ENCODE peak calls at places on chromosomes 3 and 15, in four cellular contexts. H is IMR-90, N is GM12878, B is K562. J is an unnamed sample.

GRCh38 chr3:101926594-101927105 is 77.3 kb downstream of the NFKBIZ start:
- DNase-seq in H (no peak), N (no peak), B (no peak), J (peak)

GRCh38 chr3:111080357-111080937 is 8.8 kb downstream of the NECTIN3 start:
- DNase-seq in H (peak), N (no peak), B (no peak), J (peak)

GRCh38 chr3:108629974-108630373 is 40.5 kb downstream of the DZIP3 start:
- DNase-seq in H (no peak), N (no peak), B (no peak), J (no peak)

GRCh38 chr15:63194291-63194681 is 4.9 kb downstream of the RAB8B start:
- DNase-seq in H (no peak), N (no peak), B (no peak), J (no peak)

GRCh38 chr15:73927476-73928240 is 1.4 kb downstream of the LOXL1 start:
- DNase-seq in H (peak), N (no peak), B (peak), J (peak)

GRCh38 chr15:72173864-72174550 is 23.6 kb downstream of the GRAMD2A start:
- DNase-seq in H (no peak), N (no peak), B (no peak), J (no peak)

GRCh38 chr15:69762373-69763148 is 309.9 kb downstream of the RPLP1 start:
- DNase-seq in H (no peak), N (no peak), B (no peak), J (no peak)

GRCh38 chr3:125512135-125512920 is 7.7 kb downstream of the SNX4 start:
- DNase-seq in H (peak), N (peak), B (no peak), J (peak)

GRCh38 chr3:55156851-55157650 is 229.2 kb upstream of the LRTM1 start:
- DNase-seq in H (no peak), N (no peak), B (no peak), J (no peak)

GRCh38 chr3:43581343-43581742 is 40.5 kb downstream of the ANO10 start:
- DNase-seq in H (peak), N (no peak), B (no peak), J (no peak)

GRCh38 chr3:10622456-10622855 is 117.1 kb upstream of the ATP2B2 start:
- DNase-seq in H (no peak), N (no peak), B (no peak), J (no peak)

GRCh38 chr3:76728411-76728810 is 311.5 kb upstream of the ROBO2 start:
- DNase-seq in H (no peak), N (no peak), B (no peak), J (no peak)

GRCh38 chr3:76723366-76723765 is 316.5 kb upstream of the ROBO2 start:
- DNase-seq in H (no peak), N (no peak), B (no peak), J (no peak)

GRCh38 chr3:76724075-76724474 is 315.8 kb upstream of the ROBO2 start:
- DNase-seq in H (no peak), N (no peak), B (no peak), J (no peak)

GRCh38 chr3:76726034-76726433 is 313.9 kb upstream of the ROBO2 start:
- DNase-seq in H (no peak), N (no peak), B (no peak), J (no peak)

DNA sequence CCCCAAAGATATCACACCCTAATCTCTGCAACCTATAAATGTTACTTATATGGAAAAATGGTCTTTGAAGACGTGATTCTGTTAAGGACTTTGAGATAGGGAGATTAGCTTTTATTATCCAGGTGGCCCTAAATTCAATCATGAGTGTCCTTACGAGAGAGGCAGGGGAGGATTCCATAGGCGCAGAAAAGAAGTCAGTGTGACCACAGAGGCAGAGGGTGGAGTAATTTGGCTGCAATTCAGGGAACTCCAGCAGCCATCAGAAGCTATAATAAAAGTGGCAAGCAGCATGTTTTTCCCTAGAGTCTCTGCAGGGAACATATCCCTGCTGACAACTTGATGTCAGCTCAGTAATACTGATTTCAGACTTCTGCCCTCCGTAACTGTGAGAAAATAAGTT is 315.2 kb upstream of the ROBO2 start:
- DNase-seq in H (no peak), N (no peak), B (no peak), J (no peak)
- TF ChIP-seq FOS in H (no peak), N (no peak), B (no peak), J (no peak)

GRCh38 chr15:45804028-45804427 is 169.2 kb downstream of the SQOR start:
- DNase-seq in H (no peak), N (no peak), B (no peak), J (no peak)
- TF ChIP-seq FOS in H (no peak), N (no peak), B (no peak), J (no peak)

GRCh38 chr3:98500019-98500418 is 2.5 kb downstream of the OR5K2 start:
- DNase-seq in H (no peak), N (no peak), B (no peak), J (no peak)
- TF ChIP-seq FOS in H (no peak), N (no peak), B (no peak), J (no peak)

GRCh38 chr3:186239321-186239720 is 122.7 kb downstream of the DGKG start:
- DNase-seq in H (no peak), N (no peak), B (no peak), J (no peak)

GRCh38 chr3:186241910-186242821 is 119.9 kb downstream of the DGKG start:
- DNase-seq in H (peak), N (no peak), B (peak), J (peak)

GRCh38 chr3:186237915-186238314 is 124.1 kb downstream of the DGKG start:
- DNase-seq in H (no peak), N (no peak), B (no peak), J (no peak)

GRCh38 chr3:186235554-186235953 is 126.5 kb downstream of the DGKG start:
- DNase-seq in H (no peak), N (no peak), B (no peak), J (no peak)

GRCh38 chr3:186236357-186237020 is 125.5 kb downstream of the DGKG start:
- DNase-seq in H (no peak), N (no peak), B (no peak), J (no peak)
- TF ChIP-seq FOS in H (no peak), N (no peak), B (no peak), J (no peak)

GRCh38 chr3:32963871-32964270 is 12.4 kb downstream of the CCR4 start:
- DNase-seq in H (no peak), N (no peak), B (no peak), J (no peak)
- TF ChIP-seq FOS in H (no peak), N (no peak), B (no peak), J (no peak)

GRCh38 chr3:139978966-139979365 is 44.0 kb downstream of the CLSTN2 start:
- DNase-seq in H (no peak), N (no peak), B (no peak), J (no peak)

GRCh38 chr3:139979991-139980390 is 45.0 kb downstream of the CLSTN2 start:
- DNase-seq in H (no peak), N (no peak), B (no peak), J (no peak)

GRCh38 chr3:139982404-139982803 is 47.4 kb downstream of the CLSTN2 start:
- DNase-seq in H (no peak), N (no peak), B (no peak), J (no peak)
- TF ChIP-seq FOS in H (no peak), N (no peak), B (no peak), J (no peak)

DNA sequence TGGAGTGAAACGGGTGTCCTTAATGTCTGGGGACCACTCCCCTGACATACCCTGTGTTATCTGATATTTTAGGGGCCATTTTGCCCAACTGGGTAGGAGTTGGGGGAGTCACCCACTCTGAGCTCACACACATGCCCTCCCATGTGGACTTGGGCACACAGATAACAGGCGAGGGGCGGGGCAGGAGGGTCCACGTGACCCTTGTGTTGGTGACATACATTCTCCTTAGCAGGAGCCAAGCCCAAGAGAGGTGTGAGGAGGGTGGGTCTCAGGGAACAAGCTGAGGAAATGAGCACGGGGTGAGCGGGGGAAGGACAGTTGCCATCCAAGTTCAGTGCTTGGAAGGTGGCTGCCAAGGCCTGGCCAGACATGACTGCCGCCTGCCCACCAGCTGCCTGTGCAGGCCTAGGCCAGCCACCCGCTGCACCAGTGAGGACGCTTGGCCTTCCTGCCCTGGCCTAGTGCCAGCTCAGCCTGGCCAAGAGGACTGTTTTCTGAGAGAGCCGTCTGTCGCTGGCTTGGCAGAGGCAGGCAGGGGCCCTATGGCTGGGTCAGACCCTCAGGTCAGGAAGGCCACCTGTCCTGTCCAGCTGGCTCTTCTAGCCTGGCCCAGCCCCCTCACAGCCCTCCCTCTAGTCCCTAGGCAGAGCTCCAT is 31.3 kb upstream of the TMEM115 start:
- DNase-seq in H (no peak), N (no peak), B (peak), J (peak)
- TF ChIP-seq FOS in H (no peak), N (no peak), B (no peak), J (no peak)

GRCh38 chr3:58551636-58552180 is 14.7 kb upstream of the ACOX2 start:
- DNase-seq in H (no peak), N (no peak), B (no peak), J (no peak)
- TF ChIP-seq FOS in H (no peak), N (no peak), B (no peak), J (no peak)

J was measured in endothelial cell of umbilical vein.